ENCODE peak calls at places on chromosome 15, in four cellular contexts. M, I, E and O are unnamed samples.

GRCh38 chr15:52518487-52518886 is 10.2 kb downstream of the MYO5A start:
- DNase-seq in M (no peak), I (no peak), E (no peak), O (no peak)

GRCh38 chr15:29612701-29613100 is 209.6 kb downstream of the TJP1 start:
- DNase-seq in M (no peak), I (no peak), E (no peak), O (no peak)

GRCh38 chr15:66017009-66017408 is 147.7 kb downstream of the RAB11A start:
- DNase-seq in M (no peak), E (no peak), I (no peak), O (no peak)

GRCh38 chr15:40768492-40769309 is 1.1 kb upstream of the C15orf62 start:
- DNase-seq in M (no peak), I (no peak), E (no peak), O (no peak)

GRCh38 chr15:92115834-92116233 is 262.3 kb downstream of the SLCO3A1 start:
- DNase-seq in M (no peak), E (no peak), I (no peak), O (no peak)

GRCh38 chr15:64464271-64465005 is 4.1 kb downstream of the ZNF609 start:
- DNase-seq in E (no peak), M (no peak), I (no peak), O (no peak)

GRCh38 chr15:90864507-90864906 is 3.9 kb upstream of the FURIN start:
- DNase-seq in M (no peak), I (peak), E (no peak), O (no peak)

GRCh38 chr15:86481720-86482119 is 402.0 kb downstream of the AGBL1 start:
- DNase-seq in M (no peak), E (no peak), I (no peak), O (no peak)

GRCh38 chr15:60370804-60371700 is 26.7 kb downstream of the ANXA2 start:
- DNase-seq in I (no peak), E (peak), M (no peak), O (peak)

GRCh38 chr15:74036271-74037170 is 42.0 kb downstream of the PML start:
- DNase-seq in M (peak), I (peak), E (peak), O (peak)

GRCh38 chr15:71221417-71221816 is 106.1 kb downstream of the THSD4 start:
- DNase-seq in M (no peak), I (no peak), E (no peak), O (no peak)

GRCh38 chr15:79265167-79265566 is 17.4 kb upstream of the ANKRD34C start:
- DNase-seq in I (no peak), E (no peak), M (no peak), O (no peak)

GRCh38 chr15:76431936-76432335 is 95.4 kb downstream of the ISL2 start:
- DNase-seq in E (no peak), M (peak), I (no peak), O (no peak)

GRCh38 chr15:31323627-31324026 is 3.0 kb upstream of the KLF13 start:
- DNase-seq in M (no peak), I (no peak), E (no peak), O (no peak)

GRCh38 chr15:78726870-78727551 is 84.3 kb downstream of the ADAMTS7 start:
- DNase-seq in E (peak), I (peak), M (no peak), O (peak)

GRCh38 chr15:40046721-40047412 is 7.9 kb upstream of the SRP14 start:
- DNase-seq in M (no peak), E (peak), I (no peak), O (no peak)

GRCh38 chr15:50166216-50166615 is 15.8 kb upstream of the SLC27A2 start:
- DNase-seq in E (peak), M (no peak), I (no peak), O (no peak)

GRCh38 chr15:44188810-44189209 is 6.3 kb downstream of the FRMD5 start:
- DNase-seq in M (no peak), E (no peak), I (no peak), O (no peak)

GRCh38 chr15:40063563-40064011 is 24.6 kb upstream of the SRP14 start:
- DNase-seq in I (no peak), E (no peak), M (no peak), O (no peak)

GRCh38 chr15:55230051-55230670 is 33.4 kb upstream of the RSL24D1 start:
- DNase-seq in E (no peak), I (no peak), M (no peak), O (no peak)

GRCh38 chr15:94164202-94164807 is 67.1 kb upstream of the MCTP2 start:
- DNase-seq in M (peak), E (no peak), I (peak), O (peak)

GRCh38 chr15:60000113-60000823 is 3.8 kb upstream of the FOXB1 start:
- DNase-seq in M (no peak), I (no peak), E (no peak), O (no peak)

GRCh38 chr15:65409284-65409631 is 13.5 kb downstream of the IGDCC4 start:
- DNase-seq in I (peak), E (no peak), M (no peak), O (peak)

GRCh38 chr15:64462492-64462891 is 2.1 kb downstream of the ZNF609 start:
- DNase-seq in M (no peak), I (no peak), E (no peak), O (no peak)

GRCh38 chr15:89647191-89647851 is 7.9 kb downstream of the KIF7 start:
- DNase-seq in I (peak), E (peak), M (peak), O (peak)

GRCh38 chr15:87902772-87903388 is 353.7 kb downstream of the NTRK3 start:
- DNase-seq in E (no peak), I (peak), M (no peak), O (no peak)

GRCh38 chr15:71612066-71612715 is 198.2 kb upstream of the NR2E3 start:
- DNase-seq in M (no peak), I (no peak), E (no peak), O (no peak)

GRCh38 chr15:92647467-92648163 is 8.0 kb downstream of the FAM174B start:
- DNase-seq in M (peak), I (no peak), E (no peak), O (no peak)

GRCh38 chr15:22915866-22916515 is 64.2 kb downstream of the CYFIP1 start:
- DNase-seq in M (no peak), I (no peak), E (no peak), O (no peak)

GRCh38 chr15:37098468-37099320 is 1.7 kb downstream of the MEIS2 start:
- DNase-seq in M (no peak), E (peak), I (peak), O (no peak)

GRCh38 chr15:100115066-100115710 is 226.6 kb downstream of the ADAMTS17 start:
- DNase-seq in E (no peak), I (no peak), M (no peak), O (no peak)
- TF ChIP-seq MAFK in E (no peak), I (no peak), M (no peak), O (no peak)

GRCh38 chr15:96746621-96747155 is 416.2 kb downstream of the NR2F2 start:
- DNase-seq in I (no peak), E (no peak), M (no peak), O (no peak)
- TF ChIP-seq MAX in I (no peak), E (no peak), M (no peak), O (no peak)

GRCh38 chr15:47609693-47610092 is 107.6 kb upstream of the SEMA6D start:
- DNase-seq in E (no peak), M (no peak), I (no peak), O (no peak)
- TF ChIP-seq MAFK in E (no peak), M (no peak), I (no peak), O (no peak)

GRCh38 chr15:80929689-80930088 is 59.9 kb downstream of the MESD start:
- DNase-seq in M (no peak), E (no peak), I (peak), O (no peak)

GRCh38 chr15:80931191-80931590 is 58.4 kb downstream of the MESD start:
- DNase-seq in E (no peak), I (no peak), M (no peak), O (no peak)

GRCh38 chr15:80931721-80932609 is 57.7 kb downstream of the MESD start:
- DNase-seq in I (no peak), M (no peak), E (no peak), O (no peak)

GRCh38 chr15:80926126-80926525 is 63.5 kb downstream of the MESD start:
- DNase-seq in E (no peak), I (no peak), M (no peak), O (no peak)

GRCh38 chr15:80929225-80929624 is 60.4 kb downstream of the MESD start:
- DNase-seq in M (no peak), I (no peak), E (no peak), O (no peak)
- TF ChIP-seq MAX in M (no peak), I (no peak), E (no peak), O (no peak)

DNA sequence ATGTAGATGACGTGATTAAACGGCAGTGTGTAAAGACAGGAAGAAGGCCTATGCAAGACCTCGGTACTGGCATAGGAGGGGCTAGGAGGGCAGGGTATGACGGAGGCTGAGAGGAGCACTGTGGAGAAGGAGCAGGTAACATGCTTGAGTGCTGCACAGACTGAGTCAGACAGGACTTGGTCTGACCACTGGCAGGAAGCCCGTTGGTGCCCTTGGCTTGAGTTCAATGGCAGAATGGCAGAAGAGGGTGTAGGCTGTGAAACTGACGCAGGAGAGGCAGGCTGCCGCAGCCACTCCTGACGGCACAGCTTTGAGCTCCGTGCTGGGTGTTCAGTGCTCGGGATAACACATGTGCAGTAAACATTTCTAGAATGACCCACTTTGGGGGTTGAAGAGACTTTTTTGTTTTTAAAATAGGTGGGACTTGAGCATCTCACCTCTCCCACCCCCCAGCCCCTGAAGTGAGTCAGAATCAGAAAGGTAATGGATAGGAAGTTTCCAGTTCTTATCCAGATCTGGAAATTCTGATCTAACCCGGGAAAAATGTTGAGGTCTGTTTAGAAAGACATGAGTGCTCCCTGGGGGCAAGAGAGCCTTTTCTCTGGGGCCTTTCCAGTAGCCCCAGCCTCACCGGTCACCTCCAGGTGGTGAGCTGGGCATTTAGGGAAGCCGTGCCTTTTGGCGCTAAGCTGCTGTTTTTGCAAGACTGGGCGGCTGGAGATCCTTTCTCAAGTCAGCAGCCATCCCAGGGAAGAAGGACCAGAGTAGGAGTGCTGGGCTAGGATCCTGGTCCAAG is 126.4 kb downstream of the RPLP1 start:
- DNase-seq in M (no peak), I (no peak), E (no peak), O (no peak)
- TF ChIP-seq MAFK in M (no peak), I (no peak), E (no peak), O (no peak)

DNA sequence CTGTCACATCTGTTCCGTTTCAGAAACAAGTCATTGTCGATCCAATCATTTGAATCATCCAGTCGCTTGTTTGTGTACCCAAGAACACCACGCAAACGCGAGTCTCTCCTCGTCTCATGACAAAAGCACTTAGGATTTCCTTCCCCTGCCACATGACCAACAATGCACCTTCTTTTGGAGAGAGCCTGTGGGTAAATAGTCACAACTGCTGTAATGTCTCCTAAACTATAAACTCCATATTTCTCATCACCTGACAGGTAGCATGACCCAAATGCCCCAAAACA is 80.1 kb downstream of the FMN1 start:
- DNase-seq in E (no peak), M (no peak), I (no peak), O (no peak)
- TF ChIP-seq MAX in E (no peak), M (no peak), I (no peak), O (no peak)